ENCODE peak calls at places on chromosome 20, in seven cellular contexts. Z is psoas muscle; S is left ventricle myocardium inferior; R is HCT116; E is PC-9; G is mesendoderm; X is CD8-positive, alpha-beta T cell. P is an unnamed sample.

GRCh38 chr20:6708010-6708409 is 59.5 kb upstream of the BMP2 start:
- DNase-seq in S (peak), X (no peak), R (no peak), E (no peak), G (peak), Z (no peak), P (no peak)

GRCh38 chr20:38241201-38241600 is 19.3 kb downstream of the KIAA1755 start:
- DNase-seq in E (no peak), G (no peak), S (no peak), Z (no peak), X (no peak), R (no peak), P (no peak)

GRCh38 chr20:33731693-33732165 is at the start of gene ZNF341:
- DNase-seq in Z (peak), R (peak), S (peak), G (peak), X (peak), E (no peak), P (peak)

GRCh38 chr20:61808497-61808896 is 257.2 kb downstream of the TAF4 start:
- DNase-seq in E (no peak), S (no peak), G (no peak), R (no peak), Z (no peak), X (no peak), P (no peak)

GRCh38 chr20:37396520-37397075 is 50.7 kb downstream of the SRC start:
- DNase-seq in G (peak), E (no peak), X (no peak), Z (peak), R (no peak), S (no peak), P (no peak)

GRCh38 chr20:38645318-38645717 is 43.7 kb downstream of the ARHGAP40 start:
- DNase-seq in R (no peak), G (no peak), S (no peak), X (no peak), E (no peak), Z (no peak), P (no peak)

GRCh38 chr20:24494460-24494920 is 25.1 kb downstream of the SYNDIG1 start:
- DNase-seq in E (no peak), R (no peak), X (no peak), S (no peak), Z (no peak), G (no peak), P (no peak)

GRCh38 chr20:8903655-8904605 is 165.0 kb upstream of the PLCB4 start:
- DNase-seq in S (no peak), X (no peak), G (no peak), R (no peak), Z (no peak), E (no peak), P (no peak)

GRCh38 chr20:24589381-24589780 is 120.0 kb downstream of the SYNDIG1 start:
- DNase-seq in Z (no peak), G (no peak), E (no peak), X (no peak), R (no peak), S (no peak), P (no peak)

GRCh38 chr20:53900380-53900999 is 169.9 kb downstream of the BCAS1 start:
- DNase-seq in G (no peak), E (no peak), S (no peak), R (no peak), Z (no peak), X (no peak), P (no peak)
- H3K27ac ChIP-seq in G (no peak), E (peak), S (peak), R (no peak), Z (peak), X (no peak), P (no peak)

DNA sequence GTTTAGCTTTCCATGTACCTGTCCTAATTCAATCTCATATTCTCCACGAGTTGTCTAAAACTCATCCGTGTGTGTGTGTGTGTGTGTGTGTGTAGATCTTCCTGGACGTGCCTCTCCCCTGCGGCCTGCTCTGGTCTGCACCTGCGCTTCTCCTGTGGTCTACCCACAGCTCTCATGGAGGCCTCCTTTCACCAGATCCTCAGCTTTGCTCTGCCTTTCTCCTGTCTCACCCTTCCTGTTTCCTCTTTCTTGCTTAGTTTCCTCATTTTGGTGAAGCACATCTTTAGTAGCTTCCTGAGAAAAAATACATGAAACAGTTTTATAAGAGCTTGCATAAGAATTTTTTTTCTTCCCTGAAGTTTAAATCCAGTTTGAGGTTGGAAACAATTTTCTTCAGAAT is 18.1 kb downstream of the SLX4IP start:
- DNase-seq in R (no peak), E (no peak), G (no peak), Z (no peak), S (no peak), X (no peak), P (no peak)
- H3K27ac ChIP-seq in R (no peak), E (no peak), G (no peak), Z (no peak), S (peak), X (no peak), P (no peak)

GRCh38 chr20:41149679-41150131 is 12.4 kb downstream of the PLCG1 start:
- DNase-seq in G (peak), X (no peak), Z (peak), E (no peak), R (peak), S (no peak), P (no peak)
- H3K27ac ChIP-seq in G (no peak), X (no peak), Z (peak), E (no peak), R (no peak), S (peak), P (no peak)

GRCh38 chr20:3808141-3808479 is 12.0 kb downstream of the CDC25B start:
- DNase-seq in R (peak), X (no peak), E (peak), S (peak), Z (peak), G (no peak), P (peak)
- H3K27ac ChIP-seq in R (peak), X (no peak), E (peak), S (peak), Z (peak), G (no peak), P (peak)

DNA sequence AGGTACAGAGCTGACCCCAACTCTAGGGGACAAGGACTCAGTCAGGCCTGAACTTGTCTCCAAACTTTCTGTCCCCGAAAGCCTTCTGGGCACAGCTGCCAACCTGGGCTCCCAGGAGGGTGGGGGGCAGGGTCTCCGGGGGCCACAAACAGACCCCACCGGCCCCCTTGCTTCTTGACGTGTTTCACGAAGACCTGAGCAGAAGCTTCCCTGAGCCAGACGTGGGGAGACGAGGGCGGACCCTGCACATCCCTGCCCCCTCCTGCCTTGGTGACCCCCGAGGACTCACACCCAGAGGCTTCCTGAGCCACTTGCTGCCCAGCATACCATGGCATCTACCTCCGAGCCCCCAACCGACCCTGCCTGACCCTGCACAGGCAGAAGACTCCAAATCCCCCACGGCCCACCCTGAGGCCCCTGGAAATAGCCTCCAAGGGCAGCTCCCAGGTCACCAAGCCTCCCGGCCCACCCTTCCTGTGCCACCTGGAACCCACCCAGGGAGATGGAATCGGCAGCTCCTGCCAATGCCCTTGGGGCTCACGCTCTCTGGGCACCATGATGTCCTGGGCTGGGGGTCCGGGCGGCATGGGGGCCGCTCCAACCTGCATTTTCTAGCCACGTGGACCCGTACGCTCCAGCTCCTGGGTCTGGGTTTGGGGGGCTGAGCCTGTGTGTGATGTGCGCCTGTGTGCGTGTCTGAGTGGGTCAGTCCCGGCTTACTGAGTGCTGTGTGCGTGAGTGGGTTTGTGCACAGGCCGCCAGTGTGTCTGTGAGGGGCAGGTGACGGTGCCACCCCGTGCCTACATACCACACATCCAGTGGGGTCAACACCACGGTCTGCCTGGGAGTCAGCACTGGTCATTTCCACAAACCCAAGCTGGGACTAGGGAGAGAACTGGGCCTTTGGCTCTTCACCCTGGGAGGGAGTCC is 2.5 kb upstream of the PTK6 start:
- DNase-seq in Z (no peak), R (no peak), G (no peak), X (no peak), S (no peak), E (no peak), P (no peak)
- H3K27ac ChIP-seq in Z (no peak), R (peak), G (no peak), X (no peak), S (no peak), E (peak), P (no peak)

DNA sequence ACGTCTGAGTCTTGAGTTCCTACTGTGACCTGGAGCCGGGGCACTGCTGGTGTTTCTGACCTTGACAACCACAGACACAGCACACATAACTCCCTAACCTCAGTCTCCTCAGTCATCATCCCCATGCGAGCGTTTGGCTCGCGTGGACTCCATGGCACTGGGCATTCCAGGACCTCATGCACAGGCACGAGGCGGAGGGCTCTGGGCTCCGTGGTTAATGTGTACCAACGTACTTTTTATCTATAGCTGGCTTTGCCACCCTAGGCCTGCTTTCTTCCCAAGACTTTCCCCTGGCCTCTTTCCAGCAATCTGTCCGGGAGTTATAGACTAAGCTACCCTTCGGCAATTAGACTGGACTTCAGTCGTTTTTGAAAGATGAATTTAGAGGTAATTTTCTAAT is 15.9 kb upstream of the CTCFL start:
- DNase-seq in S (no peak), R (no peak), X (no peak), Z (no peak), G (no peak), E (no peak), P (no peak)
- H3K27ac ChIP-seq in S (no peak), R (no peak), X (no peak), Z (no peak), G (no peak), E (no peak), P (no peak)

GRCh38 chr20:35285806-35286076 is 1.2 kb upstream of the EIF6 start:
- DNase-seq in S (no peak), X (no peak), Z (no peak), G (no peak), E (no peak), R (no peak), P (no peak)
- H3K27ac ChIP-seq in S (no peak), X (no peak), Z (no peak), G (no peak), E (no peak), R (peak), P (no peak)

GRCh38 chr20:57167971-57168693 is 98.3 kb downstream of the BMP7 start:
- DNase-seq in E (no peak), R (peak), X (no peak), Z (no peak), G (peak), S (peak), P (no peak)
- H3K27ac ChIP-seq in E (no peak), R (no peak), X (no peak), Z (no peak), G (no peak), S (peak), P (peak)

GRCh38 chr20:50520222-50520877 is 10.2 kb downstream of the PTPN1 start:
- DNase-seq in Z (no peak), G (no peak), X (peak), E (no peak), S (no peak), R (no peak), P (no peak)

GRCh38 chr20:50519036-50519780 is 9.0 kb downstream of the PTPN1 start:
- DNase-seq in R (no peak), X (no peak), G (no peak), Z (no peak), S (no peak), E (no peak), P (no peak)

GRCh38 chr20:50523552-50524167 is 13.5 kb downstream of the PTPN1 start:
- DNase-seq in X (no peak), E (no peak), R (no peak), Z (no peak), S (no peak), G (no peak), P (no peak)

GRCh38 chr20:50521709-50522674 is 11.8 kb downstream of the PTPN1 start:
- DNase-seq in X (no peak), S (no peak), R (no peak), G (no peak), Z (no peak), E (no peak), P (no peak)

GRCh38 chr20:50521221-50521642 is 11.0 kb downstream of the PTPN1 start:
- DNase-seq in S (no peak), G (no peak), E (no peak), X (no peak), R (no peak), Z (no peak), P (no peak)
- H3K27ac ChIP-seq in S (no peak), G (no peak), E (no peak), X (no peak), R (no peak), Z (no peak), P (no peak)

DNA sequence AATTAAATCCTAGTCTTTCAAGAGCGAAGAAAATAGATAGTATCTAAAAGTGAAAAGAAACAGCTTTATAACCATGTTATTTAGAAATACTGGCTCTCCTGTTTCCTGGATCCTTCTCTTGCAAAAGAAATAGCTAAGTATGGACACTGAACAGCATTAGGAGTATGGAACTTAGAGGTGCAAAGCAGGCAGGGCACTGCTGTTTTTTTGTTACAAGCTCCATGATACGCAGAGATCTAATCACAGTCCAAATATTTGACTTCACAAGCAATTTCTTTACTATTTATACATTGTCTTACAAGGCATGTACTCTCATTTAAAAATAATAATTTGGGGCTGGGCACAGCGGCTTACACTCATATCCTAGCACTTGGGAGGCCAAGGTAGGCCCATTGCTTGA is 7.6 kb downstream of the TRPC4AP start:
- DNase-seq in R (no peak), G (no peak), E (no peak), S (no peak), X (no peak), Z (no peak), P (no peak)
- H3K27ac ChIP-seq in R (no peak), G (no peak), E (no peak), S (no peak), X (no peak), Z (no peak), P (no peak)

P was measured in substantia nigra.